ENCODE peak calls at places on chromosomes 13 and 19, in nine cellular contexts. J, M, L, O, S, Y, P, A and I are unnamed samples.

GRCh38 chr19:50171752-50172151 is 8.7 kb upstream of the IZUMO2 start:
- DNase-seq in P (no peak), S (no peak), O (no peak), J (no peak), M (no peak), L (no peak), Y (no peak), A (no peak), I (no peak)

GRCh38 chr19:10473192-10473591 is 30.0 kb downstream of the KEAP1 start:
- DNase-seq in Y (no peak), M (no peak), L (no peak), J (no peak), P (no peak), O (no peak), A (no peak), S (no peak), I (no peak)

GRCh38 chr13:102999498-102999897 is 66.7 kb downstream of the SLC10A2 start:
- DNase-seq in S (no peak), L (no peak), M (no peak), Y (no peak), O (no peak), A (no peak), J (no peak), P (no peak), I (no peak)

GRCh38 chr19:20351244-20351643 is 184.2 kb downstream of the ZNF486 start:
- DNase-seq in S (no peak), A (no peak), P (no peak), J (no peak), M (no peak), Y (no peak), L (no peak), O (no peak), I (no peak)

GRCh38 chr13:36193151-36193855 is 21.1 kb downstream of the SOHLH2 start:
- DNase-seq in A (peak), O (no peak), Y (no peak), M (no peak), J (no peak), L (no peak), P (no peak), S (peak), I (no peak)

GRCh38 chr19:7784856-7785255 is 21.8 kb downstream of the CLEC4M start:
- DNase-seq in A (no peak), O (no peak), J (no peak), L (no peak), M (no peak), P (no peak), Y (no peak), S (no peak), I (no peak)

GRCh38 chr19:6362351-6362801 is 1.0 kb downstream of the CLPP start:
- DNase-seq in L (no peak), A (no peak), Y (no peak), S (peak), M (no peak), P (peak), J (no peak), O (no peak), I (peak)

GRCh38 chr13:28659611-28659970 is 661 bp downstream of the POMP start:
- DNase-seq in S (peak), M (no peak), J (no peak), A (no peak), L (no peak), P (no peak), O (no peak), Y (no peak), I (no peak)

GRCh38 chr19:32748497-32748896 is 28.9 kb downstream of the TDRD12 start:
- DNase-seq in J (no peak), S (no peak), A (no peak), P (peak), M (no peak), L (no peak), O (no peak), Y (no peak), I (peak)

GRCh38 chr13:23610187-23610576 is 40.0 kb downstream of the TNFRSF19 start:
- DNase-seq in Y (no peak), O (no peak), P (no peak), A (no peak), M (no peak), J (no peak), L (no peak), S (peak), I (no peak)

GRCh38 chr13:28494861-28495585 is at the start of gene FLT1:
- DNase-seq in S (peak), M (no peak), L (no peak), J (peak), P (peak), A (no peak), Y (peak), O (no peak), I (peak)

GRCh38 chr19:55778331-55778730 is 9.4 kb downstream of the RFPL4AL1 start:
- DNase-seq in L (no peak), S (no peak), M (no peak), J (no peak), Y (no peak), P (no peak), O (no peak), A (no peak), I (no peak)

GRCh38 chr19:29858000-29858596 is 46.3 kb downstream of the CCNE1 start:
- DNase-seq in A (no peak), Y (no peak), L (no peak), M (no peak), J (no peak), P (peak), O (peak), S (no peak), I (no peak)

GRCh38 chr13:92379371-92379770 is 847.2 kb upstream of the GPC6 start:
- DNase-seq in M (no peak), A (no peak), P (no peak), J (no peak), S (no peak), O (no peak), Y (no peak), L (no peak), I (no peak)

GRCh38 chr19:33686687-33687541 is 65.2 kb downstream of the CHST8 start:
- DNase-seq in J (peak), O (no peak), P (no peak), S (no peak), Y (no peak), L (no peak), M (no peak), A (no peak), I (no peak)

GRCh38 chr13:40340368-40341085 is 325.9 kb downstream of the FOXO1 start:
- DNase-seq in M (no peak), J (no peak), Y (no peak), L (no peak), P (no peak), A (no peak), S (no peak), O (peak), I (no peak)

GRCh38 chr19:57583104-57583520 is 833 bp upstream of the ZIK1 start:
- DNase-seq in O (no peak), J (peak), Y (no peak), M (no peak), S (no peak), L (no peak), P (no peak), A (no peak), I (no peak)

GRCh38 chr19:57583521-57584416 is at the start of gene ZIK1:
- DNase-seq in P (peak), A (peak), Y (peak), J (peak), L (peak), M (peak), O (no peak), S (peak), I (no peak)

GRCh38 chr19:57587529-57587928 is 3.6 kb downstream of the ZIK1 start:
- DNase-seq in P (no peak), O (no peak), A (peak), J (no peak), M (peak), Y (no peak), L (no peak), S (peak), I (no peak)
- H3K4me3 ChIP-seq in P (no peak), O (no peak), A (no peak), J (no peak), M (no peak), Y (no peak), L (no peak), S (no peak), I (no peak)

GRCh38 chr19:52557231-52557995 is 12.7 kb upstream of the ZNF701 start:
- DNase-seq in P (no peak), M (no peak), J (no peak), S (no peak), L (no peak), O (no peak), A (no peak), Y (no peak), I (no peak)
- H3K4me3 ChIP-seq in P (no peak), M (no peak), J (no peak), S (no peak), L (no peak), O (no peak), A (no peak), Y (no peak), I (no peak)

DNA sequence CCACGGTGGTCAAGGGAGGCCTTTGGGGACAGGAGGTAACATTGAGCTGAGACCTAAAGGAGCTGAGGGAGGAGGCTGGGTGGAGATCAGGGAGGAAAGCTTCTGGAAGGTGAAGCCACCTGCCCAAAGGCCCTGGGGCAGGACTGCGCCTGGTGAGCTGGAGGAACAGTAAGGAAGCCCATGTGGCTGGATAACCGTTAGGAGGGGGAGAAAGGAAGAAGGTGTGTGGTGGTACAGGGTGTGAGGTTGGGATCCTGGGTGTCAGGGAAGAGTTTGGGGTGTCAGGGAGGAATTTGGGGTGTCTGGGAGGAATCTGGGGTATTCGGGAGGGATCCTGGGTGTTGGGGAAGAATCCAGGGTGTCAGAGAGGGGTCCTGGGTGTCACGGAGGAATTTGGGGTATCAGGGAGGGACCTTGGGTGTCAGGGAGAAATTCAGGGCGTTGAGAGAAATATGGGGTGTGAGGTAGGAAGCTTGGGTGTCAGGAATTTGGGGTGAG is 695 bp downstream of the TICAM1 start:
- DNase-seq in M (no peak), Y (no peak), L (no peak), J (no peak), O (no peak), A (no peak), S (no peak), P (no peak), I (no peak)
- H3K4me3 ChIP-seq in M (peak), Y (peak), L (peak), J (peak), O (peak), A (peak), S (peak), P (peak), I (peak)

DNA sequence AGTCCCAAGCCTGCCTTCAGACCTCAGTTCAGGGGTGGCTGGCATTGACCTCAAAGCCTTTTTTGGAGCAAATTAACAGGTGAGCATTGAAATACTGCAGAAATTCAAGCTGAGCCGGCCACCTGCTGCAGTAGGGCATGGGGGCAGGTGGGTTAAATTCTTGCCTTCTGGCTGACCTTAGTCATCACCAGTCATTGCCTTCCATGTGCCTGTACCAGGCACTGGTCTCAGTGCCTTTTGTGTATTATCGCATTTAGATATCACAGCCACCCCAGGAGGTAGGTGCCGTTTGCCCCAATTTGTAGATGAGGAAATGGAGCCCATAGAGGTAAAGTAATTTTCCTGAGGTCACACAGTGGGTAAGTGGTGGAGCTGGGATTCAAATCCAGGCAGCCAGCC is 7.2 kb downstream of the PPP1R37 start:
- DNase-seq in S (no peak), M (no peak), J (no peak), O (no peak), P (no peak), A (no peak), L (no peak), Y (no peak), I (no peak)
- H3K4me3 ChIP-seq in S (no peak), M (no peak), J (no peak), O (no peak), P (no peak), A (no peak), L (no peak), Y (no peak), I (no peak)